ENCODE peak calls at places on chromosomes 5 and 9, in ten cellular contexts. One of them, this sample, is unnamed. For H3K27me3, the result is how much of the 10 kb centered on the place peaks cover.

GRCh38 chr5:146662229-146662628 is 146.2 kb upstream of the GPR151 start:
- DNase-seq in naive thymus-derived CD4-positive, alpha-beta T cell: peak
- DNase-seq in MM.1S: peak
- DNase-seq in body of pancreas: peak
- DNase-seq in CD4-positive, alpha-beta memory T cell: no peak
- DNase-seq in spleen: no peak
- DNase-seq in heart left ventricle: no peak
- DNase-seq in IMR-90: no peak
- DNase-seq in stomach: no peak
- DNase-seq in AG04450: no peak
- DNase-seq in this sample: no peak

GRCh38 chr5:111735829-111736228 is 21.2 kb downstream of the NREP start:
- DNase-seq in AG04450: peak
- DNase-seq in MM.1S: no peak
- DNase-seq in stomach: no peak
- DNase-seq in CD4-positive, alpha-beta memory T cell: no peak
- DNase-seq in IMR-90: peak
- DNase-seq in naive thymus-derived CD4-positive, alpha-beta T cell: no peak
- DNase-seq in spleen: no peak
- DNase-seq in heart left ventricle: peak
- DNase-seq in body of pancreas: no peak
- DNase-seq in this sample: peak

GRCh38 chr5:120241400-120241799 is 222.7 kb upstream of the PRR16 start:
- DNase-seq in heart left ventricle: no peak
- DNase-seq in IMR-90: no peak
- DNase-seq in spleen: no peak
- DNase-seq in stomach: no peak
- DNase-seq in AG04450: no peak
- DNase-seq in MM.1S: no peak
- DNase-seq in naive thymus-derived CD4-positive, alpha-beta T cell: no peak
- DNase-seq in CD4-positive, alpha-beta memory T cell: no peak
- DNase-seq in body of pancreas: no peak
- DNase-seq in this sample: no peak

GRCh38 chr5:154618696-154619095 is 136.5 kb upstream of the LARP1 start:
- DNase-seq in naive thymus-derived CD4-positive, alpha-beta T cell: no peak
- DNase-seq in body of pancreas: no peak
- DNase-seq in stomach: no peak
- DNase-seq in CD4-positive, alpha-beta memory T cell: no peak
- DNase-seq in heart left ventricle: no peak
- DNase-seq in IMR-90: no peak
- DNase-seq in AG04450: no peak
- DNase-seq in spleen: no peak
- DNase-seq in MM.1S: no peak
- DNase-seq in this sample: no peak

GRCh38 chr5:89211836-89212235 is 328.9 kb upstream of the MEF2C start:
- DNase-seq in AG04450: peak
- DNase-seq in CD4-positive, alpha-beta memory T cell: no peak
- DNase-seq in spleen: no peak
- DNase-seq in heart left ventricle: no peak
- DNase-seq in naive thymus-derived CD4-positive, alpha-beta T cell: no peak
- DNase-seq in IMR-90: peak
- DNase-seq in body of pancreas: no peak
- DNase-seq in MM.1S: no peak
- DNase-seq in stomach: no peak
- DNase-seq in this sample: no peak

GRCh38 chr9:124602204-124602603 is 95.0 kb upstream of the NR5A1 start:
- DNase-seq in naive thymus-derived CD4-positive, alpha-beta T cell: no peak
- DNase-seq in stomach: no peak
- DNase-seq in body of pancreas: no peak
- DNase-seq in AG04450: no peak
- DNase-seq in CD4-positive, alpha-beta memory T cell: no peak
- DNase-seq in MM.1S: no peak
- DNase-seq in heart left ventricle: no peak
- DNase-seq in spleen: no peak
- DNase-seq in IMR-90: peak
- DNase-seq in this sample: peak

GRCh38 chr9:29439961-29440360 is 1866.7 kb upstream of the C9orf72 start:
- DNase-seq in heart left ventricle: no peak
- DNase-seq in IMR-90: no peak
- DNase-seq in MM.1S: no peak
- DNase-seq in AG04450: no peak
- DNase-seq in CD4-positive, alpha-beta memory T cell: no peak
- DNase-seq in stomach: no peak
- DNase-seq in body of pancreas: no peak
- DNase-seq in naive thymus-derived CD4-positive, alpha-beta T cell: no peak
- DNase-seq in spleen: no peak
- DNase-seq in this sample: no peak

GRCh38 chr5:55232985-55233928 is at the start of gene CCNO:
- DNase-seq in stomach: peak
- DNase-seq in CD4-positive, alpha-beta memory T cell: peak
- DNase-seq in heart left ventricle: peak
- DNase-seq in body of pancreas: peak
- DNase-seq in spleen: peak
- DNase-seq in MM.1S: peak
- DNase-seq in naive thymus-derived CD4-positive, alpha-beta T cell: peak
- DNase-seq in IMR-90: peak
- DNase-seq in AG04450: no peak
- DNase-seq in this sample: peak

GRCh38 chr9:64773491-64773931 is 511.5 kb downstream of the FOXD4L5 start:
- DNase-seq in heart left ventricle: no peak
- DNase-seq in stomach: peak
- DNase-seq in MM.1S: peak
- DNase-seq in CD4-positive, alpha-beta memory T cell: peak
- DNase-seq in IMR-90: no peak
- DNase-seq in AG04450: no peak
- DNase-seq in body of pancreas: no peak
- DNase-seq in naive thymus-derived CD4-positive, alpha-beta T cell: no peak
- DNase-seq in spleen: peak
- DNase-seq in this sample: no peak

GRCh38 chr5:102107865-102108264 is 188.2 kb downstream of the SLCO4C1 start:
- DNase-seq in IMR-90: no peak
- DNase-seq in stomach: no peak
- DNase-seq in AG04450: no peak
- DNase-seq in spleen: no peak
- DNase-seq in CD4-positive, alpha-beta memory T cell: no peak
- DNase-seq in heart left ventricle: no peak
- DNase-seq in MM.1S: peak
- DNase-seq in body of pancreas: no peak
- DNase-seq in naive thymus-derived CD4-positive, alpha-beta T cell: no peak
- DNase-seq in this sample: no peak

GRCh38 chr5:122896598-122897282 is 51.3 kb downstream of the SNX24 start:
- DNase-seq in body of pancreas: no peak
- DNase-seq in AG04450: peak
- DNase-seq in IMR-90: peak
- DNase-seq in spleen: no peak
- DNase-seq in heart left ventricle: no peak
- DNase-seq in stomach: no peak
- DNase-seq in naive thymus-derived CD4-positive, alpha-beta T cell: no peak
- DNase-seq in CD4-positive, alpha-beta memory T cell: no peak
- DNase-seq in MM.1S: peak
- DNase-seq in this sample: no peak

GRCh38 chr5:5613261-5613990 is 190.9 kb downstream of the ICE1 start:
- DNase-seq in MM.1S: no peak
- DNase-seq in naive thymus-derived CD4-positive, alpha-beta T cell: no peak
- DNase-seq in CD4-positive, alpha-beta memory T cell: no peak
- DNase-seq in body of pancreas: no peak
- DNase-seq in spleen: no peak
- DNase-seq in IMR-90: no peak
- DNase-seq in heart left ventricle: no peak
- DNase-seq in AG04450: no peak
- DNase-seq in stomach: no peak
- DNase-seq in this sample: no peak
- H3K27me3 ChIP-seq in MM.1S: under half
- H3K27me3 ChIP-seq in naive thymus-derived CD4-positive, alpha-beta T cell: under half
- H3K27me3 ChIP-seq in CD4-positive, alpha-beta memory T cell: under half
- H3K27me3 ChIP-seq in body of pancreas: under half
- H3K27me3 ChIP-seq in spleen: under half
- H3K27me3 ChIP-seq in IMR-90: under half
- H3K27me3 ChIP-seq in heart left ventricle: under half
- H3K27me3 ChIP-seq in AG04450: under half
- H3K27me3 ChIP-seq in stomach: under half
- H3K27me3 ChIP-seq in this sample: under half

GRCh38 chr9:127926961-127927456 is 3.6 kb downstream of the PIP5KL1 start:
- DNase-seq in CD4-positive, alpha-beta memory T cell: no peak
- DNase-seq in heart left ventricle: no peak
- DNase-seq in stomach: no peak
- DNase-seq in AG04450: no peak
- DNase-seq in naive thymus-derived CD4-positive, alpha-beta T cell: no peak
- DNase-seq in MM.1S: no peak
- DNase-seq in body of pancreas: no peak
- DNase-seq in IMR-90: no peak
- DNase-seq in spleen: no peak
- DNase-seq in this sample: no peak

GRCh38 chr9:127929044-127929979 is 1.3 kb downstream of the PIP5KL1 start:
- DNase-seq in stomach: no peak
- DNase-seq in body of pancreas: no peak
- DNase-seq in MM.1S: peak
- DNase-seq in CD4-positive, alpha-beta memory T cell: no peak
- DNase-seq in naive thymus-derived CD4-positive, alpha-beta T cell: no peak
- DNase-seq in AG04450: no peak
- DNase-seq in heart left ventricle: no peak
- DNase-seq in spleen: no peak
- DNase-seq in IMR-90: no peak
- DNase-seq in this sample: no peak

GRCh38 chr9:127927457-127928231 is 2.9 kb downstream of the PIP5KL1 start:
- DNase-seq in spleen: no peak
- DNase-seq in AG04450: no peak
- DNase-seq in body of pancreas: peak
- DNase-seq in IMR-90: no peak
- DNase-seq in CD4-positive, alpha-beta memory T cell: peak
- DNase-seq in MM.1S: peak
- DNase-seq in stomach: peak
- DNase-seq in heart left ventricle: no peak
- DNase-seq in naive thymus-derived CD4-positive, alpha-beta T cell: no peak
- DNase-seq in this sample: no peak

GRCh38 chr9:127930298-127931091 is at the start of gene PIP5KL1:
- DNase-seq in body of pancreas: peak
- DNase-seq in heart left ventricle: peak
- DNase-seq in AG04450: no peak
- DNase-seq in naive thymus-derived CD4-positive, alpha-beta T cell: peak
- DNase-seq in CD4-positive, alpha-beta memory T cell: peak
- DNase-seq in IMR-90: peak
- DNase-seq in spleen: peak
- DNase-seq in stomach: peak
- DNase-seq in MM.1S: peak
- DNase-seq in this sample: peak

GRCh38 chr9:127928232-127929043 is 2.1 kb downstream of the PIP5KL1 start:
- DNase-seq in naive thymus-derived CD4-positive, alpha-beta T cell: no peak
- DNase-seq in IMR-90: no peak
- DNase-seq in spleen: no peak
- DNase-seq in body of pancreas: no peak
- DNase-seq in heart left ventricle: no peak
- DNase-seq in AG04450: no peak
- DNase-seq in CD4-positive, alpha-beta memory T cell: no peak
- DNase-seq in stomach: no peak
- DNase-seq in MM.1S: peak
- DNase-seq in this sample: no peak
- H3K27me3 ChIP-seq in naive thymus-derived CD4-positive, alpha-beta T cell: under half
- H3K27me3 ChIP-seq in IMR-90: under half
- H3K27me3 ChIP-seq in spleen: under half
- H3K27me3 ChIP-seq in body of pancreas: under half
- H3K27me3 ChIP-seq in heart left ventricle: under half
- H3K27me3 ChIP-seq in AG04450: under half
- H3K27me3 ChIP-seq in CD4-positive, alpha-beta memory T cell: under half
- H3K27me3 ChIP-seq in stomach: half or more
- H3K27me3 ChIP-seq in MM.1S: under half
- H3K27me3 ChIP-seq in this sample: under half

DNA sequence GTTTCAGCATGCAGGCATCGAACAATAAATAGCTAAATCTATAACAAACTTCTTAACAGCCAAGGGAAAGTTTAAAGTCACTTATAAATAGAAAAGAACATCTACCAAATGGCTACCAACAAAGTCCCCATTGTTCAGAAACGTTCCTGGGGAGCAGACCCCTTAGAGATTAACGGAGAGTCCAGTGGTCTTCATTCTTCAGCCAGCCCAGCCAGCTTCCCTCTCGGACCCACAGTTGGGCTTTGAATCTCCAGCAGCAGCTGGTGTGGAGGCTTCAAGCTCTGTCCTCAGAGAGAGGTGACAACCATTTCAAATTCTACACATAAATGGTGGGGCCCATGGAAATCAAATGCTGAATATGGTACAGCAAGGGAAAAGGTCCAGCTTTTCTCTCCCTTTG is 11.2 kb downstream of the ENC1 start:
- DNase-seq in stomach: no peak
- DNase-seq in heart left ventricle: no peak
- DNase-seq in naive thymus-derived CD4-positive, alpha-beta T cell: no peak
- DNase-seq in AG04450: no peak
- DNase-seq in spleen: no peak
- DNase-seq in MM.1S: no peak
- DNase-seq in IMR-90: no peak
- DNase-seq in body of pancreas: no peak
- DNase-seq in CD4-positive, alpha-beta memory T cell: no peak
- DNase-seq in this sample: no peak
- H3K27me3 ChIP-seq in stomach: under half
- H3K27me3 ChIP-seq in heart left ventricle: under half
- H3K27me3 ChIP-seq in naive thymus-derived CD4-positive, alpha-beta T cell: under half
- H3K27me3 ChIP-seq in AG04450: under half
- H3K27me3 ChIP-seq in spleen: under half
- H3K27me3 ChIP-seq in MM.1S: under half
- H3K27me3 ChIP-seq in IMR-90: under half
- H3K27me3 ChIP-seq in body of pancreas: under half
- H3K27me3 ChIP-seq in CD4-positive, alpha-beta memory T cell: under half
- H3K27me3 ChIP-seq in this sample: under half

GRCh38 chr5:181052526-181052927 is 12.5 kb downstream of the BTNL9 start:
- DNase-seq in naive thymus-derived CD4-positive, alpha-beta T cell: no peak
- DNase-seq in AG04450: no peak
- DNase-seq in heart left ventricle: peak
- DNase-seq in CD4-positive, alpha-beta memory T cell: no peak
- DNase-seq in IMR-90: no peak
- DNase-seq in body of pancreas: no peak
- DNase-seq in MM.1S: no peak
- DNase-seq in stomach: no peak
- DNase-seq in spleen: peak
- DNase-seq in this sample: peak

GRCh38 chr5:181054138-181054537 is 14.1 kb downstream of the BTNL9 start:
- DNase-seq in MM.1S: no peak
- DNase-seq in body of pancreas: no peak
- DNase-seq in heart left ventricle: no peak
- DNase-seq in AG04450: no peak
- DNase-seq in stomach: no peak
- DNase-seq in spleen: no peak
- DNase-seq in IMR-90: no peak
- DNase-seq in CD4-positive, alpha-beta memory T cell: no peak
- DNase-seq in naive thymus-derived CD4-positive, alpha-beta T cell: no peak
- DNase-seq in this sample: no peak

GRCh38 chr5:181054871-181055494 is 14.9 kb downstream of the BTNL9 start:
- DNase-seq in spleen: no peak
- DNase-seq in heart left ventricle: no peak
- DNase-seq in MM.1S: no peak
- DNase-seq in CD4-positive, alpha-beta memory T cell: no peak
- DNase-seq in stomach: no peak
- DNase-seq in AG04450: no peak
- DNase-seq in body of pancreas: no peak
- DNase-seq in IMR-90: no peak
- DNase-seq in naive thymus-derived CD4-positive, alpha-beta T cell: no peak
- DNase-seq in this sample: no peak

GRCh38 chr5:181052928-181053759 is 13.1 kb downstream of the BTNL9 start:
- DNase-seq in AG04450: no peak
- DNase-seq in stomach: no peak
- DNase-seq in MM.1S: no peak
- DNase-seq in spleen: peak
- DNase-seq in IMR-90: no peak
- DNase-seq in CD4-positive, alpha-beta memory T cell: no peak
- DNase-seq in heart left ventricle: no peak
- DNase-seq in naive thymus-derived CD4-positive, alpha-beta T cell: no peak
- DNase-seq in body of pancreas: peak
- DNase-seq in this sample: peak

GRCh38 chr5:181053760-181054122 is 13.7 kb downstream of the BTNL9 start:
- DNase-seq in IMR-90: no peak
- DNase-seq in spleen: no peak
- DNase-seq in CD4-positive, alpha-beta memory T cell: no peak
- DNase-seq in heart left ventricle: peak
- DNase-seq in AG04450: no peak
- DNase-seq in MM.1S: no peak
- DNase-seq in body of pancreas: no peak
- DNase-seq in stomach: no peak
- DNase-seq in naive thymus-derived CD4-positive, alpha-beta T cell: no peak
- DNase-seq in this sample: no peak
- H3K27me3 ChIP-seq in IMR-90: under half
- H3K27me3 ChIP-seq in spleen: under half
- H3K27me3 ChIP-seq in CD4-positive, alpha-beta memory T cell: under half
- H3K27me3 ChIP-seq in heart left ventricle: half or more
- H3K27me3 ChIP-seq in AG04450: half or more
- H3K27me3 ChIP-seq in MM.1S: half or more
- H3K27me3 ChIP-seq in body of pancreas: under half
- H3K27me3 ChIP-seq in stomach: half or more
- H3K27me3 ChIP-seq in naive thymus-derived CD4-positive, alpha-beta T cell: under half
- H3K27me3 ChIP-seq in this sample: half or more

This sample was measured in MG63.